ENCODE peak calls at places on chromosome 16, in ten cellular contexts. One of them, this sample, is unnamed.

GRCh38 chr16:918068-918467 is 52.7 kb downstream of the LMF1 start:
- DNase-seq in ACHN: no peak
- DNase-seq in CD8-positive, alpha-beta memory T cell: peak; percentile 28
- DNase-seq in C1 segment of cervical spinal cord: no peak
- DNase-seq in astrocyte of the spinal cord: peak; percentile 13
- DNase-seq in NCI-H2227 treated with DMSO at 0.1 percent for 48 hours: no peak
- DNase-seq in lower lobe of right lung: no peak
- DNase-seq in SJSA1: no peak
- DNase-seq in GM23248: no peak
- DNase-seq in left ventricle myocardium inferior: no peak
- DNase-seq in this sample: no peak

GRCh38 chr16:25148568-25149215 is 37.1 kb downstream of the LCMT1 start:
- DNase-seq in ACHN: no peak
- DNase-seq in CD8-positive, alpha-beta memory T cell: no peak
- DNase-seq in C1 segment of cervical spinal cord: no peak
- DNase-seq in astrocyte of the spinal cord: no peak
- DNase-seq in NCI-H2227 treated with DMSO at 0.1 percent for 48 hours: peak; percentile 68
- DNase-seq in lower lobe of right lung: no peak
- DNase-seq in SJSA1: peak; percentile 65
- DNase-seq in GM23248: no peak
- DNase-seq in left ventricle myocardium inferior: no peak
- DNase-seq in this sample: no peak

GRCh38 chr16:27779719-27780161 is 229.8 kb downstream of the KATNIP start:
- DNase-seq in ACHN: no peak
- DNase-seq in CD8-positive, alpha-beta memory T cell: no peak
- DNase-seq in C1 segment of cervical spinal cord: peak; percentile 50
- DNase-seq in astrocyte of the spinal cord: peak; percentile 56
- DNase-seq in NCI-H2227 treated with DMSO at 0.1 percent for 48 hours: peak; percentile 42
- DNase-seq in lower lobe of right lung: peak; percentile 66
- DNase-seq in SJSA1: peak; percentile 9
- DNase-seq in GM23248: peak; percentile 77
- DNase-seq in left ventricle myocardium inferior: no peak
- DNase-seq in this sample: peak; percentile 46

GRCh38 chr16:1048442-1049112 is 24.0 kb upstream of the SSTR5 start:
- DNase-seq in ACHN: no peak
- DNase-seq in CD8-positive, alpha-beta memory T cell: no peak
- DNase-seq in C1 segment of cervical spinal cord: peak; percentile 76
- DNase-seq in astrocyte of the spinal cord: no peak
- DNase-seq in NCI-H2227 treated with DMSO at 0.1 percent for 48 hours: no peak
- DNase-seq in lower lobe of right lung: no peak
- DNase-seq in SJSA1: no peak
- DNase-seq in GM23248: peak; percentile 76
- DNase-seq in left ventricle myocardium inferior: peak; percentile 75
- DNase-seq in this sample: no peak

GRCh38 chr16:79104567-79104966 is 496.0 kb downstream of the MAF start:
- DNase-seq in ACHN: no peak
- DNase-seq in CD8-positive, alpha-beta memory T cell: no peak
- DNase-seq in C1 segment of cervical spinal cord: no peak
- DNase-seq in astrocyte of the spinal cord: no peak
- DNase-seq in NCI-H2227 treated with DMSO at 0.1 percent for 48 hours: no peak
- DNase-seq in lower lobe of right lung: no peak
- DNase-seq in SJSA1: no peak
- DNase-seq in GM23248: no peak
- DNase-seq in left ventricle myocardium inferior: no peak
- DNase-seq in this sample: no peak

GRCh38 chr16:54280751-54281150 is 5.8 kb downstream of the IRX3 start:
- DNase-seq in ACHN: peak; percentile 13
- DNase-seq in CD8-positive, alpha-beta memory T cell: no peak
- DNase-seq in C1 segment of cervical spinal cord: no peak
- DNase-seq in astrocyte of the spinal cord: peak; percentile 15
- DNase-seq in NCI-H2227 treated with DMSO at 0.1 percent for 48 hours: no peak
- DNase-seq in lower lobe of right lung: no peak
- DNase-seq in SJSA1: no peak
- DNase-seq in GM23248: peak; percentile 67
- DNase-seq in left ventricle myocardium inferior: no peak
- DNase-seq in this sample: peak; percentile 57

GRCh38 chr16:29898786-29899515 is 399 bp downstream of the SEZ6L2 start:
- DNase-seq in ACHN: peak; percentile 73
- DNase-seq in CD8-positive, alpha-beta memory T cell: no peak
- DNase-seq in C1 segment of cervical spinal cord: no peak
- DNase-seq in astrocyte of the spinal cord: no peak
- DNase-seq in NCI-H2227 treated with DMSO at 0.1 percent for 48 hours: peak; percentile 83
- DNase-seq in lower lobe of right lung: no peak
- DNase-seq in SJSA1: peak; percentile 19
- DNase-seq in GM23248: peak; percentile 67
- DNase-seq in left ventricle myocardium inferior: no peak
- DNase-seq in this sample: no peak

GRCh38 chr16:74190292-74190691 is 106.3 kb upstream of the PSMD7 start:
- DNase-seq in ACHN: no peak
- DNase-seq in CD8-positive, alpha-beta memory T cell: no peak
- DNase-seq in C1 segment of cervical spinal cord: no peak
- DNase-seq in astrocyte of the spinal cord: no peak
- DNase-seq in NCI-H2227 treated with DMSO at 0.1 percent for 48 hours: no peak
- DNase-seq in lower lobe of right lung: no peak
- DNase-seq in SJSA1: no peak
- DNase-seq in GM23248: no peak
- DNase-seq in left ventricle myocardium inferior: no peak
- DNase-seq in this sample: no peak

This sample was measured in epithelial cell of esophagus.